ENCODE peak calls at places on chromosomes 16 and 17, in four cellular contexts. L, G, Z and P are unnamed samples.

GRCh38 chr17:4806770-4807533 is at the start of gene PLD2:
- DNase-seq in L (peak; percentile 92), G (peak; percentile 93), Z (peak; percentile 90), P (peak; percentile 82)

GRCh38 chr17:62644487-62645173 is 17.2 kb downstream of the MRC2 start:
- DNase-seq in L (no peak), G (peak; percentile 80), Z (no peak), P (no peak)

GRCh38 chr16:87681990-87682570 is 79.8 kb downstream of the JPH3 start:
- DNase-seq in L (no peak), G (peak; percentile 89), Z (no peak), P (no peak)

GRCh38 chr16:265711-266110 is 10.0 kb downstream of the RGS11 start:
- DNase-seq in L (no peak), G (no peak), Z (no peak), P (peak; percentile 64)

GRCh38 chr17:14294876-14295275 is 6.0 kb upstream of the HS3ST3B1 start:
- DNase-seq in L (no peak), G (peak; percentile 58), Z (no peak), P (no peak)

GRCh38 chr16:54930034-54930938 is at the start of gene IRX5:
- DNase-seq in L (peak; percentile 87), G (peak; percentile 91), Z (peak; percentile 92), P (peak; percentile 87)

GRCh38 chr16:89953671-89954406 is 5.3 kb downstream of the DEF8 start:
- DNase-seq in L (no peak), G (no peak), Z (no peak), P (no peak)

GRCh38 chr16:48613061-48613957 is 3.3 kb upstream of the N4BP1 start:
- DNase-seq in L (peak; percentile 58), G (peak; percentile 45), Z (no peak), P (no peak)

GRCh38 chr17:64544742-64545141 is 38.0 kb downstream of the CEP95 start:
- DNase-seq in L (no peak), G (no peak), Z (no peak), P (no peak)

GRCh38 chr17:64781013-64781392 is 118.9 kb upstream of the SMURF2 start:
- DNase-seq in L (no peak), G (peak; percentile 26), Z (no peak), P (no peak)

GRCh38 chr16:81997738-81998137 is 13.5 kb downstream of the SDR42E1 start:
- DNase-seq in L (no peak), G (no peak), Z (no peak), P (no peak)

GRCh38 chr17:9350083-9350482 is 225.5 kb downstream of the STX8 start:
- DNase-seq in L (no peak), G (no peak), Z (no peak), P (no peak)

GRCh38 chr16:71344315-71344905 is 14.1 kb upstream of the CALB2 start:
- DNase-seq in L (no peak), G (no peak), Z (no peak), P (no peak)

GRCh38 chr17:76492989-76493501 is 8.2 kb downstream of the RHBDF2 start:
- DNase-seq in L (peak; percentile 81), G (no peak), Z (peak; percentile 90), P (no peak)

GRCh38 chr17:75404223-75404738 is 1.2 kb downstream of the GRB2 start:
- DNase-seq in L (peak; percentile 68), G (peak; percentile 94), Z (peak; percentile 55), P (no peak)

GRCh38 chr17:14768923-14769322 is 468.0 kb downstream of the HS3ST3B1 start:
- DNase-seq in L (no peak), G (no peak), Z (no peak), P (no peak)

GRCh38 chr17:28173801-28174200 is 131.3 kb downstream of the NLK start:
- DNase-seq in L (no peak), G (peak; percentile 30), Z (no peak), P (no peak)

GRCh38 chr17:77189148-77189547 is 48.4 kb downstream of the SEC14L1 start:
- DNase-seq in L (peak; percentile 41), G (no peak), Z (no peak), P (no peak)

GRCh38 chr17:72447251-72447640 is 326.4 kb downstream of the SOX9 start:
- DNase-seq in L (no peak), G (no peak), Z (no peak), P (no peak)

GRCh38 chr16:726188-726437 is 130 bp downstream of the CCDC78 start:
- DNase-seq in L (no peak), G (no peak), Z (no peak), P (no peak)

GRCh38 chr16:71479420-71479819 is 9.7 kb downstream of the ZNF19 start:
- DNase-seq in L (no peak), G (peak; percentile 77), Z (no peak), P (no peak)

GRCh38 chr16:6961704-6962103 is 370.9 kb upstream of the RBFOX1 start:
- DNase-seq in L (no peak), G (no peak), Z (no peak), P (no peak)

GRCh38 chr17:50354198-50354597 is 8.3 kb downstream of the XYLT2 start:
- DNase-seq in L (no peak), G (no peak), Z (no peak), P (no peak)

GRCh38 chr17:15999974-16000827 is 577 bp downstream of the TTC19 start:
- DNase-seq in L (no peak), G (peak; percentile 73), Z (no peak), P (no peak)

GRCh38 chr17:61366715-61367413 is 32.8 kb upstream of the TBX2 start:
- DNase-seq in L (no peak), G (no peak), Z (no peak), P (no peak)

GRCh38 chr17:6323626-6324356 is 111.1 kb downstream of the AIPL1 start:
- DNase-seq in L (no peak), G (peak; percentile 47), Z (no peak), P (no peak)

GRCh38 chr17:40791808-40792436 is 7.8 kb downstream of the KRT28 start:
- DNase-seq in L (peak; percentile 31), G (peak; percentile 60), Z (no peak), P (no peak)

GRCh38 chr17:17661834-17662233 is 19.4 kb upstream of the RAI1 start:
- DNase-seq in L (no peak), G (peak; percentile 55), Z (no peak), P (no peak)
- TF ChIP-seq CTCF in L (peak; percentile 4), G (peak; percentile 66), Z (no peak), P (no peak)

GRCh38 chr16:10765772-10766171 is 22.1 kb downstream of the NUBP1 start:
- DNase-seq in L (no peak), G (no peak), Z (no peak), P (no peak)
- H3K27ac ChIP-seq in L (no peak overlapping the region), G (no peak overlapping the region), Z (no peak overlapping the region), P (no peak overlapping the region)

GRCh38 chr16:47017636-47018035 is 44.2 kb upstream of the DNAJA2 start:
- DNase-seq in L (no peak), G (no peak), Z (no peak), P (no peak)

GRCh38 chr16:47013910-47014309 is 40.4 kb upstream of the DNAJA2 start:
- DNase-seq in L (no peak), G (peak; percentile 33), Z (no peak), P (no peak)

GRCh38 chr16:47018223-47018891 is 44.9 kb upstream of the DNAJA2 start:
- DNase-seq in L (peak; percentile 86), G (peak; percentile 76), Z (no peak), P (no peak)

GRCh38 chr16:47016700-47017133 is 43.2 kb upstream of the DNAJA2 start:
- DNase-seq in L (no peak), G (no peak), Z (no peak), P (no peak)

GRCh38 chr16:47019563-47019962 is 46.1 kb upstream of the DNAJA2 start:
- DNase-seq in L (no peak), G (no peak), Z (no peak), P (no peak)
- TF ChIP-seq CTCF in L (peak; percentile 7), G (peak; percentile 19), Z (no peak), P (peak; percentile 49)

DNA sequence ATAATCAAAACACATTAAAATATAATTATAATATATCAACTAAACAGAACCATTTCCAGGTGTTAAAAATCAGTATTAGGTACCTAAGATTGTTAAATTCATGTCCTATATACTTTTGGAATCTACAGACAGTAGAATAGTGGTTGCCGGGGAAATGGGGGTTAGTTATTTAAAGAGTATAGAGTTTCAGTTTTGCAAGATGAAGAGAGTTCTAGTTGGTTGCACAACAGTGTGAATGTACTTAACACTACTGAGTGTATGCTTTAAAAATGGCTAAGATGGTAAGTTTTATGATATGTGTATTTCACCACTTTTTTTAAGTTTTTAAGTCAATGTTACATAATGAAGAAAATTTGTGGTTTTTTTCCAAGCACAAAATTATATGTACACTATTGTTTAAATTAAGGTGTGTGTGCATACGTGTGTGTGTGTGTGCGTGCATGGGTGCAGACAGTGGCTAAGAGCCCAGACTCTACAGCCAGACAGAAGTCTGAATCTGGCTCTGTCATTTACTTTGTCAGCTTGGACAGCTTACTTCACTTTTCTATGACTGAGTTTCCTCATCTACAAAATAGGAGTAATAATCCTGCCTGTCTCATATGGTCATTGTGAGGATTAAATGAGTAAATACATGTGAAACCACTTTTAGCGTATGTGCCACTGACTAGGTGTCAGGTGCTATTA is 25.3 kb upstream of the PHAF1 start:
- DNase-seq in L (peak; percentile 47), G (no peak), Z (no peak), P (no peak)
- H3K27ac ChIP-seq in L (no peak overlapping the region), G (no peak overlapping the region), Z (no peak overlapping the region), P (no peak overlapping the region)